ENCODE peak calls at places on chromosomes 5 and 9, in four cellular contexts. One of them, this sample, is unnamed.

GRCh38 chr5:128349044-128349629 is 188.9 kb downstream of the FBN2 start:
- DNase-seq in HEK293T: no peak
- DNase-seq in HepG2: no peak
- DNase-seq in K562: peak; percentile 1
- DNase-seq in this sample: no peak

GRCh38 chr9:556675-557074 is 284.8 kb upstream of the DMRT1 start:
- DNase-seq in HEK293T: no peak
- DNase-seq in HepG2: no peak
- DNase-seq in K562: no peak
- DNase-seq in this sample: no peak

GRCh38 chr9:114696814-114697544 is 15.0 kb upstream of the TEX48 start:
- DNase-seq in HEK293T: no peak
- DNase-seq in HepG2: no peak
- DNase-seq in K562: no peak
- DNase-seq in this sample: no peak

GRCh38 chr9:129640086-129640870 is 1.7 kb downstream of the ASB6 start:
- DNase-seq in HEK293T: no peak
- DNase-seq in HepG2: no peak
- DNase-seq in K562: no peak
- DNase-seq in this sample: no peak

GRCh38 chr9:35976726-35977125 is 18.8 kb upstream of the OR2S2 start:
- DNase-seq in HEK293T: no peak
- DNase-seq in HepG2: no peak
- DNase-seq in K562: no peak
- DNase-seq in this sample: no peak

GRCh38 chr9:131263701-131264100 is 12.6 kb downstream of the FAM78A start:
- DNase-seq in HEK293T: no peak
- DNase-seq in HepG2: no peak
- DNase-seq in K562: no peak
- DNase-seq in this sample: no peak

GRCh38 chr9:121939643-121940042 is 153.5 kb downstream of the TTLL11 start:
- DNase-seq in HEK293T: no peak
- DNase-seq in HepG2: no peak
- DNase-seq in K562: no peak
- DNase-seq in this sample: peak; percentile 23

GRCh38 chr9:26175264-26175663 is 497.0 kb upstream of the TUSC1 start:
- DNase-seq in HEK293T: no peak
- DNase-seq in HepG2: no peak
- DNase-seq in K562: no peak
- DNase-seq in this sample: no peak

GRCh38 chr5:149865746-149866145 is 78.8 kb downstream of the PDE6A start:
- DNase-seq in HEK293T: no peak
- DNase-seq in HepG2: no peak
- DNase-seq in K562: no peak
- DNase-seq in this sample: no peak

GRCh38 chr9:93072383-93072795 is 13.9 kb downstream of the SUSD3 start:
- DNase-seq in HEK293T: no peak
- DNase-seq in HepG2: no peak
- DNase-seq in K562: no peak
- DNase-seq in this sample: no peak

GRCh38 chr5:33299621-33300208 is 141.1 kb upstream of the TARS1 start:
- DNase-seq in HEK293T: peak; percentile 8
- DNase-seq in HepG2: no peak
- DNase-seq in K562: no peak
- DNase-seq in this sample: no peak
- TF ChIP-seq ELF4 in HEK293T: no peak
- TF ChIP-seq ELF4 in HepG2: no peak
- TF ChIP-seq ELF4 in K562: no peak
- TF ChIP-seq ELF4 in this sample: no peak

GRCh38 chr9:137174722-137175293 is 3.0 kb upstream of the TMEM210 start:
- DNase-seq in HEK293T: no peak
- DNase-seq in HepG2: no peak
- DNase-seq in K562: no peak
- DNase-seq in this sample: peak; percentile 42
- TF ChIP-seq ELF4 in HEK293T: no peak
- TF ChIP-seq ELF4 in HepG2: no peak
- TF ChIP-seq ELF4 in K562: no peak
- TF ChIP-seq ELF4 in this sample: no peak

DNA sequence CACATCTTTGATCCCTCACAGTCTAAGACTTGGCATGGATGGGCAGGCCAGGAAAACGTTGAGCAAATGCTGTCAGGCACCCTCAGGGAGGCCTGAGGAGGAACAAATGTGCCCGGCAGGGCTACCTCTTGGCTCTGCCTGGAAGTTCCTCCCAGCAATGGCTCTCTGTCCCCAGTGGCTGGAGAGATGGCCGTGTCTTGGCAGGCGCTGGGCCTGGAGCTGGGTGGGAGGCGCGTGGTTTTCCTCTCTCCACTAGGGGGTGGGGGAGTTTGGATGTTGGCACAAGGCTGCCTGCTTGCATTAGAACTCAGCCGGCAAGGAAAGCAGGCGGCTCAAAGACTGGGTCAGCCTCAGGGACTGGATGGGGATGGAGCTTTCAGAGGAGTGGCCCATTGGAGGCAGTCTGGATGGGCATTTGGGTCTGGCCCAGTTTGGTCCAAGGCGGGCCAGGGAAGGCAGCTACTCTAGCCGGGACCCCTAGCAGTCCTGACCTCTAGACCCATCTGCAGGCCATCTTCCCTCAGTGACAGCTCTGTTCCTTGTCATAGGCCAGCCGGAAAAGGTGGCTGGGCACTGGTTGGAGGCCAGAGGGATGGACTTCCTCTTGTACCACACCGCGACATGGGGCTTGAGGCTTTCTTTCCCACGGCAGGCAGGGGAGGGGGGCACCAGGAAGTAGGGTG is 68.2 kb upstream of the STC2 start:
- DNase-seq in HEK293T: peak; percentile 59
- DNase-seq in HepG2: peak; percentile 9
- DNase-seq in K562: peak; percentile 9
- DNase-seq in this sample: peak; percentile 73
- TF ChIP-seq ELF4 in HEK293T: no peak
- TF ChIP-seq ELF4 in HepG2: no peak
- TF ChIP-seq ELF4 in K562: no peak
- TF ChIP-seq ELF4 in this sample: no peak

GRCh38 chr9:70765935-70766334 is 351.5 kb upstream of the KLF9 start:
- DNase-seq in HEK293T: no peak
- DNase-seq in HepG2: no peak
- DNase-seq in K562: no peak
- DNase-seq in this sample: no peak

GRCh38 chr9:70760228-70760627 is 345.8 kb upstream of the KLF9 start:
- DNase-seq in HEK293T: no peak
- DNase-seq in HepG2: no peak
- DNase-seq in K562: no peak
- DNase-seq in this sample: no peak

GRCh38 chr9:70761139-70761538 is 346.7 kb upstream of the KLF9 start:
- DNase-seq in HEK293T: no peak
- DNase-seq in HepG2: no peak
- DNase-seq in K562: no peak
- DNase-seq in this sample: no peak
- TF ChIP-seq ELF4 in HEK293T: no peak
- TF ChIP-seq ELF4 in HepG2: no peak
- TF ChIP-seq ELF4 in K562: no peak
- TF ChIP-seq ELF4 in this sample: no peak

GRCh38 chr9:133842174-133842573 is 104.0 kb upstream of the SARDH start:
- DNase-seq in HEK293T: no peak
- DNase-seq in HepG2: no peak
- DNase-seq in K562: no peak
- DNase-seq in this sample: peak; percentile 52
- TF ChIP-seq ELF4 in HEK293T: no peak
- TF ChIP-seq ELF4 in HepG2: no peak
- TF ChIP-seq ELF4 in K562: no peak
- TF ChIP-seq ELF4 in this sample: no peak

GRCh38 chr9:123569343-123569694 is 213.3 kb downstream of the CRB2 start:
- DNase-seq in HEK293T: no peak
- DNase-seq in HepG2: no peak
- DNase-seq in K562: no peak
- DNase-seq in this sample: no peak

GRCh38 chr9:123571240-123571639 is 215.2 kb downstream of the CRB2 start:
- DNase-seq in HEK293T: no peak
- DNase-seq in HepG2: no peak
- DNase-seq in K562: no peak
- DNase-seq in this sample: no peak

GRCh38 chr9:123567013-123567412 is 211.0 kb downstream of the CRB2 start:
- DNase-seq in HEK293T: no peak
- DNase-seq in HepG2: no peak
- DNase-seq in K562: no peak
- DNase-seq in this sample: no peak

GRCh38 chr9:123564652-123565051 is 208.7 kb downstream of the CRB2 start:
- DNase-seq in HEK293T: no peak
- DNase-seq in HepG2: no peak
- DNase-seq in K562: no peak
- DNase-seq in this sample: no peak

GRCh38 chr9:123568691-123569342 is 212.8 kb downstream of the CRB2 start:
- DNase-seq in HEK293T: no peak
- DNase-seq in HepG2: no peak
- DNase-seq in K562: no peak
- DNase-seq in this sample: no peak
- TF ChIP-seq ELF4 in HEK293T: no peak
- TF ChIP-seq ELF4 in HepG2: no peak
- TF ChIP-seq ELF4 in K562: no peak
- TF ChIP-seq ELF4 in this sample: no peak

GRCh38 chr5:453725-454481 is 10.9 kb downstream of the EXOC3 start:
- DNase-seq in HEK293T: no peak
- DNase-seq in HepG2: no peak
- DNase-seq in K562: no peak
- DNase-seq in this sample: no peak

GRCh38 chr5:455806-456205 is 12.8 kb downstream of the EXOC3 start:
- DNase-seq in HEK293T: no peak
- DNase-seq in HepG2: no peak
- DNase-seq in K562: no peak
- DNase-seq in this sample: no peak

GRCh38 chr5:454936-455335 is 12.0 kb downstream of the EXOC3 start:
- DNase-seq in HEK293T: no peak
- DNase-seq in HepG2: no peak
- DNase-seq in K562: no peak
- DNase-seq in this sample: peak; percentile 36

GRCh38 chr5:451587-452458 is 8.8 kb downstream of the EXOC3 start:
- DNase-seq in HEK293T: no peak
- DNase-seq in HepG2: no peak
- DNase-seq in K562: no peak
- DNase-seq in this sample: no peak

DNA sequence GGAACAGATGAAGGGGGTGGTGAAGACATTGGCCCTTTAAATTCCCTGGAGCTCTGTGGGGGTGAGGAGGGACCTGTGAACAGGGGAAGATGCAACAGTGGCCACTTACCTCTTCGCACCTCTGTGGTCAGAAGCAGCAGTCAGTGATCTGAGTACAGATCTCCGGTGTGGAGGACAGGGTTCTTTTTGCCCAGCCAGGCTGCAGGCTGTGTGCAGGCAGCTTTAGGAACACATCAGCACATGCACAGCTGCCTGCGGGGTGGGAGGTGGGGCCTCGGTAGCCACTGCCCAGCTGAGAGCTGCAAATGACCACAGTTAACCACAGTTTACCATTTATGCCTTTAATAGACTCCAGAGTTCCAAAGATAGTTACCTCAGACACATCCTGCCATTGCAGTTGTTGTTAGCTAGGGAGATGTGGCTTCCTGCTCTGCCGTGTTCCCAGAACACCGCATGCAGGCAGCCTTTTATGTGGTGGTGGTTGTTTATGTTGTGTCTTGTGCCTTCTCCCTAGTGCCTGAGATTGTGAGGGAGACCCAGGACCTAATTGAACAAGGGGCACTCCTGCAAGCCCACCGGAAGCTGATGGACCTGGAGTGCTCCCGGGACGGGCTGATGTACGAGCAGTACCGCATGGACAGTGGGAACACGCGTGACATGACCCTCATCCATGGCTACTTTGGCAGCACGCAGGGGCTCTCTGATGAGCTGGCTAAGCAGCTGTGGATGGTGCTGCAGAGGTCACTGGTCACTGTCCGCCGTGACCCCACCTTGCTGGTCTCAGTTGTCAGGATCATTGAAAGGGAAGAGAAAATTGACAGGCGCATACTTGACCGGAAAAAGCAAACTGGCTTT is 10.1 kb downstream of the EXOC3 start:
- DNase-seq in HEK293T: no peak
- DNase-seq in HepG2: no peak
- DNase-seq in K562: no peak
- DNase-seq in this sample: no peak
- TF ChIP-seq ELF4 in HEK293T: no peak
- TF ChIP-seq ELF4 in HepG2: no peak
- TF ChIP-seq ELF4 in K562: no peak
- TF ChIP-seq ELF4 in this sample: no peak

GRCh38 chr9:88927510-88927909 is 63.8 kb upstream of the S1PR3 start:
- DNase-seq in HEK293T: no peak
- DNase-seq in HepG2: no peak
- DNase-seq in K562: no peak
- DNase-seq in this sample: no peak

GRCh38 chr9:88925471-88925870 is 65.8 kb upstream of the S1PR3 start:
- DNase-seq in HEK293T: no peak
- DNase-seq in HepG2: no peak
- DNase-seq in K562: no peak
- DNase-seq in this sample: no peak

GRCh38 chr9:88920645-88921044 is 70.6 kb upstream of the S1PR3 start:
- DNase-seq in HEK293T: no peak
- DNase-seq in HepG2: no peak
- DNase-seq in K562: no peak
- DNase-seq in this sample: no peak

GRCh38 chr9:88922091-88922490 is 69.2 kb upstream of the S1PR3 start:
- DNase-seq in HEK293T: no peak
- DNase-seq in HepG2: no peak
- DNase-seq in K562: no peak
- DNase-seq in this sample: no peak

DNA sequence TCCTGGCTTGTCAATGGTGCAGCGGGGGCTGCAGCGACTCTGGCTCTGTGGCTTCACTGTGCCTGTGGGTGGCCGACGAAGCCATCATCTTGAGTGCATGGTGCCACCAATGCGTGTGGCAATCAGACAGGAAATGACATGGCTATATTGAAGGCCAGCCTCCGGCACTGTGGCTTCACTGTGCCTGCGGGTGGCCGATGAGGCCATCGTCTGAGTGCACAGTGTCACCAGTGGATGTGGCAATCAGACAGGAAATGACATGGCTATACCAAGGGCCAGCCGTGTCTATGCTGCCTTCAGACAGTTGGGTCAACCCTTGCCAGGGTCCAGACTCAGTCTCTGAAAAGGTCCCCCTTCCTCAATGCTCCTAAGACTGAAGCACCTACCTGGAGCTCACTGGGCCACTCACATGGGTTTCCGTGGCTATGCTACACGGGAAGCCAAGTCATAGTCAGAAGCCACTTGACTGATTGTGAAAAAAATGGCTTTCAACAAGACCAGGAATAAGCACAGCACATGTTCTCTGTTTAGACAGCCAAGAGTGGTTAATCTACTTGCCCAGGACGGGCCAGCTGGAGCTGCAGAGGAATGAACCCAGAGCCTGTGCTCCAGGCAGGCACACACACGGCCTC is 67.5 kb upstream of the S1PR3 start:
- DNase-seq in HEK293T: no peak
- DNase-seq in HepG2: no peak
- DNase-seq in K562: no peak
- DNase-seq in this sample: no peak
- TF ChIP-seq ELF4 in HEK293T: no peak
- TF ChIP-seq ELF4 in HepG2: no peak
- TF ChIP-seq ELF4 in K562: no peak
- TF ChIP-seq ELF4 in this sample: no peak